ENCODE peak calls at places on chromosomes 13 and 19, in seven cellular contexts. X is Peyer's patch, T is SK-N-SH, I is kidney epithelial cell, O is astrocyte of the cerebellum, Z is AG04450, B is BE2C. K is an unnamed sample.
A peak's percentile ranks its signal among the peaks of the same experiment; 100 is the strongest.

GRCh38 chr13:50732712-50733111 is 110.8 kb downstream of the DLEU7 start:
- DNase-seq in T (peak; percentile 46), B (peak; percentile 24), I (no peak), O (no peak), Z (no peak), X (no peak), K (no peak)

GRCh38 chr19:42132030-42132628 is at the start of gene POU2F2:
- DNase-seq in T (no peak), X (peak; percentile 94), B (no peak), Z (no peak), I (no peak), O (no peak), K (no peak)

GRCh38 chr13:44092053-44092452 is 212.3 kb downstream of the LACC1 start:
- DNase-seq in Z (no peak), T (no peak), I (no peak), O (no peak), X (no peak), B (no peak), K (no peak)

GRCh38 chr19:11832253-11832912 is 16.1 kb upstream of the ZNF439 start:
- DNase-seq in I (no peak), X (no peak), O (no peak), B (no peak), T (no peak), Z (no peak), K (no peak)

GRCh38 chr13:95411641-95412040 is 110.4 kb upstream of the ABCC4 start:
- DNase-seq in O (peak; percentile 29), Z (no peak), B (no peak), X (no peak), I (no peak), T (no peak), K (no peak)

GRCh38 chr13:94192576-94192975 is 286.9 kb downstream of the DCT start:
- DNase-seq in Z (no peak), O (no peak), B (peak; percentile 52), T (no peak), X (peak; percentile 58), I (no peak), K (peak; percentile 3)

GRCh38 chr13:73872397-73872796 is 261.8 kb downstream of the KLF12 start:
- DNase-seq in I (no peak), X (no peak), Z (no peak), B (no peak), O (no peak), T (no peak), K (no peak)

GRCh38 chr19:30253581-30253996 is 118.6 kb upstream of the ZNF536 start:
- DNase-seq in T (peak; percentile 42), Z (no peak), X (no peak), O (no peak), B (peak; percentile 67), I (no peak), K (no peak)

GRCh38 chr13:112891477-112892401 is 77.3 kb upstream of the MCF2L start:
- DNase-seq in O (no peak), B (no peak), I (no peak), X (no peak), Z (no peak), T (no peak), K (no peak)

GRCh38 chr13:94327318-94327717 is 152.2 kb downstream of the DCT start:
- DNase-seq in T (no peak), O (no peak), X (no peak), B (no peak), I (peak; percentile 32), Z (no peak), K (no peak)

DNA sequence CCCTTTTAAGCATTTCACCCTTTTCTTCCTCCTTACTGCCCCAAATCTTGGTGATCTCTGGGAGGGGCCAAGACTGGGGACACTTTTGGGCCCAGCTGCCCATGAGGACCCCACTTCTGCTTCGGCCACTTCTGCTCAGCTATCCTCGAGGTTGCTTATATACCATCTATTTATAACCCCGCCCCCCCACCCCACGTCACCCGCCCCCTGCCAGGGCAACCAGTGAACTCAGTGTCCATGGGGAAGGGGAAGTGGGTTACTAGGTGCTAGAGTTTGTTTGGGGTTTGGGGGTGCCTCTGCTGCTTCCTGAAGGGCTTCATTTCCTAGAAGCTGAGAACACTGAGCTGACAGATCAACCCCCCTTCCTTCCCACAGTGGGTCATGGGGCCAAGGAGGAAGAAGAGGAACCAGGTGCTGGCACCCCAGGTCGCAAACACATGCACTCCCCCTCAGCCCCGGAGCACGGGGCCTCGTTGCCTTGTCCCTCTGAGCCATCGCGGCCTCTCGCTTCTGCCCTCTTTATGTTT is 6.1 kb upstream of the ADGRE5 start:
- DNase-seq in I (no peak), B (no peak), X (peak; percentile 95), T (no peak), Z (no peak), O (no peak), K (no peak)
- H3K4me3 ChIP-seq in I (no peak overlapping the region), B (no peak overlapping the region), X (no peak overlapping the region), T (no peak overlapping the region), Z (no peak overlapping the region), O (no peak overlapping the region), K (no peak overlapping the region)

GRCh38 chr19:13621413-13621812 is 115.1 kb upstream of the CACNA1A start:
- DNase-seq in Z (peak; percentile 67), B (no peak), I (peak; percentile 85), X (no peak), T (no peak), O (peak; percentile 75), K (peak; percentile 77)
- TF ChIP-seq CTCF in Z (peak; percentile 39), B (no peak), I (peak; percentile 38), X (no peak), T (peak; percentile 46), O (no peak), K (peak; percentile 67)

GRCh38 chr13:105139380-105140285 is 1395.8 kb downstream of the EFNB2 start:
- DNase-seq in O (no peak), Z (no peak), X (peak; percentile 67), I (no peak), T (no peak), B (no peak), K (no peak)
- H3K4me3 ChIP-seq in O (no peak overlapping the region), Z (peak overlapping the region; percentile 59), X (peak overlapping the region; percentile 42), I (no peak overlapping the region), T (no peak overlapping the region), B (no peak overlapping the region), K (peak overlapping the region; percentile 36)

GRCh38 chr19:52601025-52601973 is 31.2 kb downstream of the ZNF701 start:
- DNase-seq in T (peak; percentile 95), I (peak; percentile 39), X (peak; percentile 98), B (peak; percentile 93), Z (peak; percentile 74), O (peak; percentile 66), K (peak; percentile 26)

GRCh38 chr19:52602931-52603330 is 32.8 kb downstream of the ZNF701 start:
- DNase-seq in I (no peak), B (no peak), X (no peak), T (no peak), Z (no peak), O (no peak), K (no peak)

GRCh38 chr19:52599241-52599640 is 29.2 kb downstream of the ZNF701 start:
- DNase-seq in O (no peak), X (no peak), I (no peak), B (no peak), T (no peak), Z (no peak), K (no peak)

GRCh38 chr19:52600639-52601024 is 30.5 kb downstream of the ZNF701 start:
- DNase-seq in O (no peak), T (no peak), B (no peak), X (peak; percentile 82), Z (no peak), I (no peak), K (no peak)

GRCh38 chr19:52603558-52604207 is 33.6 kb downstream of the ZNF701 start:
- DNase-seq in T (no peak), X (no peak), I (no peak), B (no peak), Z (no peak), O (no peak), K (no peak)
- TF ChIP-seq CTCF in T (no peak), X (no peak), I (no peak), B (no peak), Z (no peak), O (no peak), K (no peak)

DNA sequence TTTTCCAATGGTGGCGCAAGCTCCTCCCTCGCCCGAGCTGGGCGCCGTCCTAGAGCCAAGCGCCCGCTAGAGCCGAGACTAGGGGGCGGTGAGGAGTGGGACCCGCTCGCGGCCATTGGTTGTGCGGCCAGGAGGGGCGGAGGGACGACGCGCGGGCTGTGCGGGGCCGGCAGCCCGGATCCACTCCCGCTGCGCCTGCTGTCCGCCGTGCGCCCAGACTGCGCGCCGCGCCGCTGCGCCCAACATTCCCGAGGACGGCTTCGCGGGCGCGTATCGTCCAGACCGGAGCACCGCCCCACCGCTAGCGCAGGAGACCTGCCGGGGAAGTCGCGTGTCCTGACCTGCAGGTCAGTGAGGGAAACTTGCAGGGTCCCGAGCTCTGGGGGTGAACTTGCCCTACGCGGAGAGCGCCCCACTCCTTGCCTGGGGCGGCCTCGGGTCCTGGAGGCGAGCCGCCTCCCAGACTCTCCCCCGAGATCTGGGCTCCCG is at the start of gene SERTM1:
- DNase-seq in X (no peak), O (no peak), Z (no peak), T (peak; percentile 82), I (no peak), B (peak; percentile 80), K (no peak)
- H3K4me3 ChIP-seq in X (no peak within 1 kb of the TSS), O (peak within 1 kb of the TSS; percentile 48), Z (no peak within 1 kb of the TSS), T (peak within 1 kb of the TSS; percentile 21), I (peak within 1 kb of the TSS; percentile 36), B (peak within 1 kb of the TSS; percentile 26), K (peak within 1 kb of the TSS; percentile 1)

GRCh38 chr19:19113040-19113541 is 25.2 kb downstream of the TMEM161A start:
- DNase-seq in Z (peak; percentile 46), B (peak; percentile 59), O (no peak), X (no peak), I (no peak), T (peak; percentile 62), K (peak; percentile 9)
- TF ChIP-seq CTCF in Z (peak; percentile 28), B (peak; percentile 17), O (no peak), X (no peak), I (peak; percentile 19), T (peak; percentile 27), K (no peak)

DNA sequence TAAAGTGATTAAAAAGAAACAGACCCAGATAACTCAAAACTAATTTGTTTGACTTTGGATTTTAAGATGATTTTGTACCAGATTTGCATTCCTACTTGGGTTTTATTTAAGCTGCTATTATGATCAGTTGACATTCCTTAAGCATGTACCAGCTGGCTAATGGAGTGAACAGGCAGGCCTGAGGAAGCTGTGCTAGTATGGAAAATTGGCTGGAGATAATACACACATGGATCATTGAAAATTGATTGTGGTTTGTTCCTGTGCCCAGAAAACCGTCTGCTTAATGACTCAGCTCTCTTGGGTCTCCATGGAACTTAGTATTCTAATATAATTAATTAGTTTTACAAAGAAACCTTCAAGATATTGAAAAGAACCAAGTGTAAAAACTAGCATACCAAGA is 22.6 kb downstream of the POLR1D start:
- DNase-seq in T (no peak), Z (peak; percentile 79), B (no peak), O (peak; percentile 91), X (no peak), I (no peak), K (peak; percentile 31)
- H3K4me3 ChIP-seq in T (no peak overlapping the region), Z (no peak overlapping the region), B (no peak overlapping the region), O (no peak overlapping the region), X (no peak overlapping the region), I (no peak overlapping the region), K (no peak overlapping the region)

K was measured in HFF-Myc.